ENCODE peak calls at places on chromosome 6, in five cellular contexts. One of them, this sample, is unnamed.

GRCh38 chr6:126076992-126077664 is 90.8 kb downstream of the TRMT11 start:
- DNase-seq in HCT116: no peak
- DNase-seq in neural progenitor cell: no peak
- DNase-seq in mammary epithelial cell: no peak
- DNase-seq in H9: no peak
- DNase-seq in this sample: no peak

GRCh38 chr6:82183642-82184282 is 63.8 kb downstream of the IBTK start:
- DNase-seq in HCT116: no peak
- DNase-seq in neural progenitor cell: no peak
- DNase-seq in mammary epithelial cell: no peak
- DNase-seq in H9: no peak
- DNase-seq in this sample: no peak

GRCh38 chr6:90319044-90319443 is 22.4 kb upstream of the BACH2 start:
- DNase-seq in HCT116: no peak
- DNase-seq in neural progenitor cell: no peak
- DNase-seq in mammary epithelial cell: no peak
- DNase-seq in H9: no peak
- DNase-seq in this sample: no peak

GRCh38 chr6:116881236-116881635 is 4.2 kb downstream of the RFX6 start:
- DNase-seq in HCT116: peak
- DNase-seq in neural progenitor cell: no peak
- DNase-seq in mammary epithelial cell: no peak
- DNase-seq in H9: no peak
- DNase-seq in this sample: no peak

GRCh38 chr6:68343901-68344300 is 291.2 kb upstream of the ADGRB3 start:
- DNase-seq in HCT116: no peak
- DNase-seq in neural progenitor cell: peak
- DNase-seq in mammary epithelial cell: peak
- DNase-seq in H9: peak
- DNase-seq in this sample: peak

GRCh38 chr6:131897050-131897435 is 54.1 kb downstream of the CCN2 start:
- DNase-seq in HCT116: no peak
- DNase-seq in neural progenitor cell: no peak
- DNase-seq in mammary epithelial cell: no peak
- DNase-seq in H9: no peak
- DNase-seq in this sample: no peak

GRCh38 chr6:119566546-119567263 is 217.1 kb upstream of the MAN1A1 start:
- DNase-seq in HCT116: no peak
- DNase-seq in neural progenitor cell: no peak
- DNase-seq in mammary epithelial cell: no peak
- DNase-seq in H9: no peak
- DNase-seq in this sample: no peak

GRCh38 chr6:23244300-23244699 is 674.9 kb downstream of the HDGFL1 start:
- DNase-seq in HCT116: no peak
- DNase-seq in neural progenitor cell: no peak
- DNase-seq in mammary epithelial cell: peak
- DNase-seq in H9: no peak
- DNase-seq in this sample: no peak

GRCh38 chr6:102736941-102737368 is 1343.4 kb downstream of the GRIK2 start:
- DNase-seq in HCT116: no peak
- DNase-seq in neural progenitor cell: no peak
- DNase-seq in mammary epithelial cell: no peak
- DNase-seq in H9: no peak
- DNase-seq in this sample: no peak

GRCh38 chr6:31619805-31620585 is 520 bp upstream of the PRRC2A start:
- DNase-seq in HCT116: peak
- DNase-seq in neural progenitor cell: peak
- DNase-seq in mammary epithelial cell: peak
- DNase-seq in H9: peak
- DNase-seq in this sample: peak

GRCh38 chr6:31621991-31622390 is 1.5 kb downstream of the PRRC2A start:
- DNase-seq in HCT116: no peak
- DNase-seq in neural progenitor cell: no peak
- DNase-seq in mammary epithelial cell: peak
- DNase-seq in H9: no peak
- DNase-seq in this sample: no peak

GRCh38 chr6:31622678-31623077 is 2.2 kb downstream of the PRRC2A start:
- DNase-seq in HCT116: no peak
- DNase-seq in neural progenitor cell: no peak
- DNase-seq in mammary epithelial cell: peak
- DNase-seq in H9: no peak
- DNase-seq in this sample: peak

GRCh38 chr6:31620586-31621319 is at the start of gene PRRC2A:
- DNase-seq in HCT116: peak
- DNase-seq in neural progenitor cell: peak
- DNase-seq in mammary epithelial cell: no peak
- DNase-seq in H9: peak
- DNase-seq in this sample: peak

GRCh38 chr6:31621320-31621939 is 915 bp downstream of the PRRC2A start:
- DNase-seq in HCT116: no peak
- DNase-seq in neural progenitor cell: no peak
- DNase-seq in mammary epithelial cell: no peak
- DNase-seq in H9: no peak
- DNase-seq in this sample: peak
- H2AFZ ChIP-seq in HCT116: no peak
- H2AFZ ChIP-seq in neural progenitor cell: no peak
- H2AFZ ChIP-seq in mammary epithelial cell: peak
- H2AFZ ChIP-seq in H9: no peak
- H2AFZ ChIP-seq in this sample: no peak

GRCh38 chr6:71852951-71853350 is 33.4 kb upstream of the RIMS1 start:
- DNase-seq in HCT116: no peak
- DNase-seq in neural progenitor cell: no peak
- DNase-seq in mammary epithelial cell: no peak
- DNase-seq in H9: no peak
- DNase-seq in this sample: no peak

GRCh38 chr6:71851214-71851613 is 35.1 kb upstream of the RIMS1 start:
- DNase-seq in HCT116: no peak
- DNase-seq in neural progenitor cell: no peak
- DNase-seq in mammary epithelial cell: no peak
- DNase-seq in H9: no peak
- DNase-seq in this sample: no peak

GRCh38 chr6:71855406-71855805 is 30.9 kb upstream of the RIMS1 start:
- DNase-seq in HCT116: no peak
- DNase-seq in neural progenitor cell: no peak
- DNase-seq in mammary epithelial cell: no peak
- DNase-seq in H9: no peak
- DNase-seq in this sample: peak
- H2AFZ ChIP-seq in HCT116: no peak
- H2AFZ ChIP-seq in neural progenitor cell: no peak
- H2AFZ ChIP-seq in mammary epithelial cell: no peak
- H2AFZ ChIP-seq in H9: no peak
- H2AFZ ChIP-seq in this sample: no peak

GRCh38 chr6:149202100-149202499 is 115.4 kb upstream of the TAB2 start:
- DNase-seq in HCT116: no peak
- DNase-seq in neural progenitor cell: no peak
- DNase-seq in mammary epithelial cell: no peak
- DNase-seq in H9: no peak
- DNase-seq in this sample: no peak
- H2AFZ ChIP-seq in HCT116: no peak
- H2AFZ ChIP-seq in neural progenitor cell: no peak
- H2AFZ ChIP-seq in mammary epithelial cell: no peak
- H2AFZ ChIP-seq in H9: no peak
- H2AFZ ChIP-seq in this sample: no peak

GRCh38 chr6:33789550-33789895 is 593 bp upstream of the LEMD2 start:
- DNase-seq in HCT116: no peak
- DNase-seq in neural progenitor cell: no peak
- DNase-seq in mammary epithelial cell: no peak
- DNase-seq in H9: no peak
- DNase-seq in this sample: no peak
- H2AFZ ChIP-seq in HCT116: peak
- H2AFZ ChIP-seq in neural progenitor cell: peak
- H2AFZ ChIP-seq in mammary epithelial cell: peak
- H2AFZ ChIP-seq in H9: no peak
- H2AFZ ChIP-seq in this sample: peak

GRCh38 chr6:88490865-88491264 is 324.7 kb upstream of the CNR1 start:
- DNase-seq in HCT116: no peak
- DNase-seq in neural progenitor cell: no peak
- DNase-seq in mammary epithelial cell: no peak
- DNase-seq in H9: no peak
- DNase-seq in this sample: no peak
- H2AFZ ChIP-seq in HCT116: no peak
- H2AFZ ChIP-seq in neural progenitor cell: no peak
- H2AFZ ChIP-seq in mammary epithelial cell: no peak
- H2AFZ ChIP-seq in H9: no peak
- H2AFZ ChIP-seq in this sample: no peak

GRCh38 chr6:10402648-10403311 is 12.1 kb downstream of the TFAP2A start:
- DNase-seq in HCT116: no peak
- DNase-seq in neural progenitor cell: no peak
- DNase-seq in mammary epithelial cell: no peak
- DNase-seq in H9: no peak
- DNase-seq in this sample: no peak

GRCh38 chr6:10404107-10404798 is 10.6 kb downstream of the TFAP2A start:
- DNase-seq in HCT116: peak
- DNase-seq in neural progenitor cell: peak
- DNase-seq in mammary epithelial cell: peak
- DNase-seq in H9: peak
- DNase-seq in this sample: peak

GRCh38 chr6:10403385-10404106 is 11.3 kb downstream of the TFAP2A start:
- DNase-seq in HCT116: no peak
- DNase-seq in neural progenitor cell: no peak
- DNase-seq in mammary epithelial cell: peak
- DNase-seq in H9: no peak
- DNase-seq in this sample: no peak

GRCh38 chr6:10406556-10406955 is 8.3 kb downstream of the TFAP2A start:
- DNase-seq in HCT116: no peak
- DNase-seq in neural progenitor cell: no peak
- DNase-seq in mammary epithelial cell: peak
- DNase-seq in H9: no peak
- DNase-seq in this sample: no peak

GRCh38 chr6:10404799-10405524 is 9.9 kb downstream of the TFAP2A start:
- DNase-seq in HCT116: no peak
- DNase-seq in neural progenitor cell: no peak
- DNase-seq in mammary epithelial cell: no peak
- DNase-seq in H9: no peak
- DNase-seq in this sample: no peak
- H2AFZ ChIP-seq in HCT116: no peak
- H2AFZ ChIP-seq in neural progenitor cell: peak
- H2AFZ ChIP-seq in mammary epithelial cell: no peak
- H2AFZ ChIP-seq in H9: no peak
- H2AFZ ChIP-seq in this sample: peak

GRCh38 chr6:10303806-10304520 is 110.9 kb downstream of the TFAP2A start:
- DNase-seq in HCT116: no peak
- DNase-seq in neural progenitor cell: no peak
- DNase-seq in mammary epithelial cell: no peak
- DNase-seq in H9: no peak
- DNase-seq in this sample: no peak
- H2AFZ ChIP-seq in HCT116: no peak
- H2AFZ ChIP-seq in neural progenitor cell: peak
- H2AFZ ChIP-seq in mammary epithelial cell: peak
- H2AFZ ChIP-seq in H9: no peak
- H2AFZ ChIP-seq in this sample: no peak

GRCh38 chr6:96963809-96964208 is 39.3 kb downstream of the KLHL32 start:
- DNase-seq in HCT116: no peak
- DNase-seq in neural progenitor cell: no peak
- DNase-seq in mammary epithelial cell: no peak
- DNase-seq in H9: no peak
- DNase-seq in this sample: peak

GRCh38 chr6:96967957-96968871 is 43.7 kb downstream of the KLHL32 start:
- DNase-seq in HCT116: no peak
- DNase-seq in neural progenitor cell: no peak
- DNase-seq in mammary epithelial cell: no peak
- DNase-seq in H9: no peak
- DNase-seq in this sample: no peak

GRCh38 chr6:96963403-96963802 is 38.9 kb downstream of the KLHL32 start:
- DNase-seq in HCT116: no peak
- DNase-seq in neural progenitor cell: no peak
- DNase-seq in mammary epithelial cell: no peak
- DNase-seq in H9: no peak
- DNase-seq in this sample: no peak
- H2AFZ ChIP-seq in HCT116: no peak
- H2AFZ ChIP-seq in neural progenitor cell: no peak
- H2AFZ ChIP-seq in mammary epithelial cell: no peak
- H2AFZ ChIP-seq in H9: no peak
- H2AFZ ChIP-seq in this sample: no peak

GRCh38 chr6:159754401-159754800 is 7.4 kb upstream of the ACAT2 start:
- DNase-seq in HCT116: no peak
- DNase-seq in neural progenitor cell: no peak
- DNase-seq in mammary epithelial cell: no peak
- DNase-seq in H9: no peak
- DNase-seq in this sample: no peak
- H2AFZ ChIP-seq in HCT116: no peak
- H2AFZ ChIP-seq in neural progenitor cell: no peak
- H2AFZ ChIP-seq in mammary epithelial cell: no peak
- H2AFZ ChIP-seq in H9: no peak
- H2AFZ ChIP-seq in this sample: no peak

This sample was measured in Karpas-422.